ENCODE peak calls at places on chromosomes 12 and 14, in six cellular contexts. B, J, L, R, S and Z are unnamed samples. For H3K27me3, H3K9me2 and H3K4me1, the result is how much of the 10 kb centered on the place peaks cover.

GRCh38 chr14:86712176-86712575 is 1182.2 kb downstream of the FLRT2 start:
- DNase-seq in J (no peak), B (no peak), L (no peak), S (no peak), R (no peak), Z (no peak)

GRCh38 chr12:107677671-107678070 is 7.9 kb upstream of the PWP1 start:
- DNase-seq in L (no peak), S (no peak), R (no peak), J (no peak), B (no peak), Z (no peak)

GRCh38 chr12:4562034-4562657 is at the start of gene DYRK4:
- DNase-seq in S (peak), L (peak), B (peak), R (no peak), J (no peak), Z (peak)

GRCh38 chr12:95790025-95790911 is at the start of gene NTN4:
- DNase-seq in J (peak), S (peak), L (peak), R (no peak), B (peak), Z (peak)

GRCh38 chr14:105602243-105602750 is 75.9 kb downstream of the TMEM121 start:
- DNase-seq in R (no peak), B (no peak), J (no peak), S (peak), L (no peak), Z (no peak)

GRCh38 chr12:63164911-63165310 is 13.9 kb upstream of the AVPR1A start:
- DNase-seq in B (no peak), S (no peak), L (no peak), J (no peak), R (no peak), Z (no peak)

GRCh38 chr14:50000215-50001145 is 107.6 kb downstream of the ARF6 start:
- DNase-seq in S (peak), L (peak), B (peak), J (peak), R (peak), Z (peak)

GRCh38 chr12:14900521-14901227 is 15.0 kb upstream of the MGP start:
- DNase-seq in S (no peak), J (no peak), B (no peak), L (no peak), R (no peak), Z (no peak)

GRCh38 chr12:44774815-44775411 is 101.2 kb downstream of the NELL2 start:
- DNase-seq in J (no peak), R (peak), S (peak), B (peak), L (peak), Z (peak)

DNA sequence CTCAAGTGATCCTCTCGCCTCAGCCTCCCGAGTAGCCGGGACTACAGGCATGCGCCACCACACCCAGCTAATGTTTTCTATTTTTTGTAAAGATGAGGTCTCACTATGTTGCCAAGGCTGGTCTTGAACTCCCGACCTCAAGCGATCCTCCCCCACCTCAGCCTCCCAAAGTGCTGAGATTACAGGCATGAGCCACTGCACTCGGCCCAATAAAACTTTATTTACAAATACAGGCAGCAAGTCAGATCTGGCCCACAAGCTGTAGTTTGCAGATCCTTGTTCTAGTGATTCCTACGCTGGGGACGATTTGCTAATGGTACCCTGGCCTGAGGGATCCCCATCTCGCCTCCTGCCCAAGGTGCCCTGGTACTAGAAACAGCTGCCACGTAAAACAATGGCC is 74.6 kb downstream of the CCDC88C start:
- DNase-seq in L (no peak), J (no peak), R (no peak), S (no peak), B (no peak), Z (no peak)
- H3K27me3 ChIP-seq in L (under half), J (under half), R (under half), S (under half), B (under half), Z (under half)

GRCh38 chr12:104544836-104545235 is 88.1 kb downstream of the CHST11 start:
- DNase-seq in L (no peak), R (no peak), B (no peak), S (no peak), J (no peak), Z (peak)

GRCh38 chr12:104551313-104551931 is 94.7 kb downstream of the CHST11 start:
- DNase-seq in R (no peak), L (no peak), S (no peak), B (no peak), J (no peak), Z (no peak)

GRCh38 chr12:104546575-104546974 is 89.8 kb downstream of the CHST11 start:
- DNase-seq in B (no peak), L (no peak), J (no peak), S (no peak), R (no peak), Z (no peak)

GRCh38 chr12:104549820-104550480 is 93.2 kb downstream of the CHST11 start:
- DNase-seq in R (peak), B (no peak), J (no peak), L (no peak), S (no peak), Z (no peak)

DNA sequence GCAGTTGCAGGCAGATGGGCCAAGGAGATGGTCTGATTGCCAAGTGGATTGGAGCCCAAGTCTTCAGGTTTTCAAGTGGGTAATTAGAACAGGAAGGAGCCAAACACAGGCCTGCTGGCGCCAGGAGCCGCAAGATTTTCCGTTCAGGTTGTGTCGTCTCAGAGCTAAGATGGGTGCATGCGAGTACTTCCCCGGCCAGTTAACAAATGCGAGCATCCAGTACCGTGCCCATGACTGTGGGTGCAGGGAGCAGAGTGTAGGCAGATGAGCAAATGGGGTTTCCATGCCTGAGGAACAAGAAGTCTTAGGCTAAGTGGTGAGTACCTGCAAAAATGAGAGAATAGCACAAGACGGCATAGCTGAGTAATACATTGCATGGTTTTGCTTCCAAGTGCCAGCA is 90.5 kb downstream of the CHST11 start:
- DNase-seq in R (no peak), S (no peak), J (no peak), B (no peak), L (no peak), Z (no peak)
- H3K9me2 ChIP-seq in R (under half), S (under half), J (under half), B (under half), L (under half), Z (under half)

GRCh38 chr12:52231305-52232232 is 1.5 kb upstream of the KRT7 start:
- DNase-seq in S (no peak), R (no peak), L (no peak), B (peak), J (no peak), Z (no peak)
- H3K4me1 ChIP-seq in S (under half), R (under half), L (under half), B (under half), J (under half), Z (under half)

GRCh38 chr12:80710727-80711066 is 3.3 kb downstream of the MYF6 start:
- DNase-seq in J (no peak), R (no peak), B (no peak), S (no peak), L (no peak), Z (no peak)
- H3K27me3 ChIP-seq in J (under half), R (under half), B (half or more), S (half or more), L (under half), Z (half or more)

GRCh38 chr14:104218361-104219180 is 80.2 kb downstream of the KIF26A start:
- DNase-seq in B (no peak), J (no peak), L (no peak), R (no peak), S (no peak), Z (no peak)

GRCh38 chr14:104216457-104216856 is 78.1 kb downstream of the KIF26A start:
- DNase-seq in B (no peak), J (no peak), S (no peak), L (no peak), R (no peak), Z (no peak)

GRCh38 chr14:104219731-104220224 is 81.4 kb downstream of the KIF26A start:
- DNase-seq in L (no peak), R (no peak), B (no peak), J (no peak), S (no peak), Z (peak)

GRCh38 chr14:104215706-104216334 is 77.4 kb downstream of the KIF26A start:
- DNase-seq in B (no peak), S (no peak), R (no peak), L (no peak), J (no peak), Z (no peak)

DNA sequence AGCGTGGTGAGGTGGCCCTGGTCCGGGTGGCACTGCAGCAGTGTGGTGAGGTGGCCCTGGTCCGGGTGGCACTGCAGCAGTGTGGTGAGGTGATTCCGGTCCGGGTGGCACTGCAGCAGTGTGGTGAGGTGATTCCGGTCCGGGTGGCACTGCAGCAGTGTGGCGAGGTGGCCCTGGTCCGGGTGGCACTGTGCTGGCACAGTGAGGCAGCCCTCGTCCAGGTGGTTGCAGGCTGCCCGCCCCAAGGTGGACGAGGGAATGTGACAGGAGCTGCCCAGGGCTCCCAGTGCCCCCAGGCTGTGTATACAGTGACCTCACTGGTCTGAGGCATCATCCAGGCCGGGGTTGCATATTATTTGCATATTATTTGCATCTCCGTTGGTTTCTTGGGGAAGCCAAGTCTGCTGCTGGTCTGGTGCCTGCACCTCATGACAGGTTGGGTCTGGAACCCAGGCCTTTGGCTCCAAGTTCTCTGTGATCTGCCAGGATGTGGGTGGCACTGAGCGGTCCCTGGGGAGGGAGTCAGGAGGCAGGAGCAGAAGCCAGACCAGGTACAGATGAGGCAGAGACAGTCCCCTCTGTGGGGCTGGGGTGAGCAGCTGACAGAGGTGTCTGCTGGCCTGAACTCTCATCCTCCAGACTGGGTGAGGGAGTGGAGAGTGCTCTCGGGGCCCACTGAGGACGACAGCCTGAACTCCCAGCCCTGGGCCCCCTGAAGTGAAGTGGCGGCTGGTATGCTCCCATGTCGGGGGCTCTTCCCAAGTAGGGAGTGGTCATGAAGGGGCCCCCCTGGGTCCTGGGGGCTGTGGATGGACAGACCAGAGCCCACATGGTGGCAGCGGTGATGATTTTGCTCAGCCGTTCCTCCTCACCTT is 79.3 kb downstream of the KIF26A start:
- DNase-seq in R (no peak), S (no peak), B (no peak), J (no peak), L (no peak), Z (no peak)
- H3K9me2 ChIP-seq in R (under half), S (under half), B (under half), J (under half), L (under half), Z (under half)

GRCh38 chr12:92365836-92366235 is 220.2 kb upstream of the BTG1 start:
- DNase-seq in S (no peak), R (no peak), L (no peak), J (no peak), B (no peak), Z (no peak)
- H3K4me1 ChIP-seq in S (under half), R (under half), L (under half), J (under half), B (under half), Z (under half)

GRCh38 chr14:56805201-56805991 is 4.9 kb downstream of the OTX2 start:
- DNase-seq in B (no peak), S (no peak), L (no peak), R (no peak), J (no peak), Z (peak)
- H3K27me3 ChIP-seq in B (half or more), S (half or more), L (half or more), R (half or more), J (under half), Z (half or more)

GRCh38 chr14:96263347-96264199 is 7.6 kb downstream of the BDKRB1 start:
- DNase-seq in L (no peak), J (no peak), S (no peak), R (no peak), B (no peak), Z (no peak)

GRCh38 chr14:96265387-96265786 is 9.4 kb downstream of the BDKRB1 start:
- DNase-seq in S (no peak), R (no peak), J (no peak), L (no peak), B (no peak), Z (no peak)

GRCh38 chr14:96264200-96264553 is 8.2 kb downstream of the BDKRB1 start:
- DNase-seq in J (no peak), S (no peak), R (no peak), B (no peak), L (no peak), Z (no peak)

GRCh38 chr14:96267336-96267735 is 11.3 kb downstream of the BDKRB1 start:
- DNase-seq in L (peak), S (peak), R (no peak), J (no peak), B (peak), Z (no peak)

GRCh38 chr14:96264850-96265249 is 8.8 kb downstream of the BDKRB1 start:
- DNase-seq in J (no peak), L (peak), B (no peak), S (no peak), R (no peak), Z (peak)
- H3K9me2 ChIP-seq in J (under half), L (under half), B (under half), S (under half), R (under half), Z (under half)